ENCODE peak calls at places on chromosomes 13 and 19, in four cellular contexts. W, N, B and M are unnamed samples.

GRCh38 chr19:9018163-9018875 is 8.1 kb upstream of the MUC16 start:
- DNase-seq in B (no peak), W (peak), N (no peak), M (no peak)

GRCh38 chr19:35889370-35890112 is 10.8 kb downstream of the NFKBID start:
- DNase-seq in W (no peak), B (no peak), N (no peak), M (no peak)

GRCh38 chr19:44613295-44614168 is at the start of gene IGSF23:
- DNase-seq in B (no peak), W (no peak), N (no peak), M (no peak)

GRCh38 chr13:31827707-31828106 is 88.4 kb downstream of the RXFP2 start:
- DNase-seq in B (no peak), W (no peak), N (no peak), M (no peak)

GRCh38 chr19:18966304-18966703 is 25.3 kb upstream of the HOMER3 start:
- DNase-seq in B (no peak), W (no peak), N (no peak), M (no peak)

GRCh38 chr13:84661718-84662117 is 779.4 kb upstream of the SLITRK1 start:
- DNase-seq in W (no peak), N (no peak), B (no peak), M (no peak)

GRCh38 chr13:78680064-78680463 is 21.1 kb upstream of the OBI1 start:
- DNase-seq in W (no peak), B (no peak), N (no peak), M (no peak)

GRCh38 chr13:79423801-79424642 is 18.0 kb upstream of the RBM26 start:
- DNase-seq in B (no peak), N (no peak), W (peak), M (no peak)

GRCh38 chr19:38554676-38555141 is 63.0 kb downstream of the MAP4K1 start:
- DNase-seq in W (no peak), B (no peak), N (peak), M (no peak)

GRCh38 chr13:26531751-26532150 is 25.7 kb upstream of the WASF3 start:
- DNase-seq in B (no peak), N (no peak), W (no peak), M (no peak)

GRCh38 chr13:68627377-68627776 is 1397.2 kb upstream of the PCDH9 start:
- DNase-seq in B (no peak), N (no peak), W (no peak), M (no peak)

GRCh38 chr19:39409886-39410619 is 2.4 kb upstream of the PLEKHG2 start:
- DNase-seq in W (peak), N (no peak), B (no peak), M (peak)

GRCh38 chr13:40211586-40211968 is 454.9 kb downstream of the FOXO1 start:
- DNase-seq in N (no peak), W (no peak), B (no peak), M (no peak)

GRCh38 chr19:4639531-4640246 is 373 bp downstream of the TNFAIP8L1 start:
- DNase-seq in N (no peak), W (no peak), B (no peak), M (no peak)

GRCh38 chr19:47035127-47035494 is 13.3 kb downstream of the TMEM160 start:
- DNase-seq in N (no peak), B (no peak), W (no peak), M (no peak)

GRCh38 chr19:13849991-13850909 is 26.7 kb upstream of the NANOS3 start:
- DNase-seq in N (no peak), W (no peak), B (no peak), M (no peak)

GRCh38 chr13:99617474-99618255 is 116.4 kb downstream of the TM9SF2 start:
- DNase-seq in B (peak), W (peak), N (no peak), M (no peak)

GRCh38 chr13:34172048-34172447 is 354.1 kb downstream of the RFC3 start:
- DNase-seq in N (no peak), W (no peak), B (no peak), M (no peak)

GRCh38 chr13:75764251-75764650 is 128.1 kb downstream of the LMO7 start:
- DNase-seq in N (no peak), B (no peak), W (no peak), M (no peak)

GRCh38 chr19:6249296-6249695 is 30.5 kb downstream of the MLLT1 start:
- DNase-seq in N (no peak), B (no peak), W (no peak), M (no peak)

GRCh38 chr13:75196112-75196855 is 285.7 kb downstream of the TBC1D4 start:
- DNase-seq in N (no peak), W (no peak), B (no peak), M (no peak)

GRCh38 chr19:8244442-8244841 is 35.3 kb downstream of the CERS4 start:
- DNase-seq in B (no peak), W (no peak), N (no peak), M (no peak)

GRCh38 chr19:8609210-8610040 is 1.1 kb downstream of the ADAMTS10 start:
- DNase-seq in B (peak), N (no peak), W (peak), M (no peak)

GRCh38 chr13:72304121-72304745 is 423.2 kb downstream of the MZT1 start:
- DNase-seq in B (no peak), N (no peak), W (no peak), M (no peak)

GRCh38 chr13:63435668-63436275 is 2020.1 kb upstream of the PCDH20 start:
- DNase-seq in B (no peak), N (no peak), W (peak), M (no peak)

GRCh38 chr19:10325732-10326131 is 7.6 kb downstream of the RAVER1 start:
- DNase-seq in B (no peak), N (no peak), W (no peak), M (no peak)

GRCh38 chr13:47415048-47415447 is 518.2 kb upstream of the HTR2A start:
- DNase-seq in B (no peak), W (no peak), N (no peak), M (no peak)

GRCh38 chr19:33373701-33374405 is at the start of gene CEBPG:
- DNase-seq in N (no peak), B (peak), W (no peak), M (peak)

GRCh38 chr13:76925115-76925514 is 23.2 kb upstream of the ACOD1 start:
- DNase-seq in W (no peak), N (no peak), B (no peak), M (no peak)

GRCh38 chr19:37977992-37978391 is 71.0 kb downstream of the SIPA1L3 start:
- DNase-seq in W (no peak), N (no peak), B (no peak), M (no peak)

GRCh38 chr13:41605319-41606285 is 148.3 kb downstream of the RGCC start:
- DNase-seq in W (no peak), B (no peak), N (no peak), M (no peak)

GRCh38 chr13:24128962-24129361 is 31.6 kb upstream of the SPATA13 start:
- DNase-seq in B (no peak), W (no peak), N (no peak), M (no peak)

GRCh38 chr19:40331052-40331451 is 17.1 kb downstream of the C19orf47 start:
- DNase-seq in B (no peak), W (no peak), N (no peak), M (no peak)

GRCh38 chr19:57071414-57071813 is 48.4 kb upstream of the USP29 start:
- DNase-seq in B (no peak), N (no peak), W (no peak), M (no peak)
- H2AFZ ChIP-seq in B (no peak), N (no peak), W (no peak), M (no peak)

GRCh38 chr13:108212901-108213300 is 2.4 kb downstream of the LIG4 start:
- DNase-seq in N (no peak), B (no peak), W (no peak), M (peak)
- H2AFZ ChIP-seq in N (peak), B (no peak), W (no peak), M (no peak)

GRCh38 chr13:29977721-29978120 is 127.3 kb upstream of the UBL3 start:
- DNase-seq in W (no peak), B (no peak), N (no peak), M (no peak)
- H2AFZ ChIP-seq in W (no peak), B (no peak), N (no peak), M (no peak)

GRCh38 chr19:2665103-2665502 is 37.4 kb downstream of the GNG7 start:
- DNase-seq in W (no peak), N (no peak), B (no peak), M (no peak)

GRCh38 chr19:2659856-2660432 is 42.5 kb downstream of the GNG7 start:
- DNase-seq in B (no peak), N (no peak), W (no peak), M (no peak)

GRCh38 chr19:2666344-2666994 is 36.0 kb downstream of the GNG7 start:
- DNase-seq in B (no peak), W (no peak), N (no peak), M (no peak)

GRCh38 chr19:2661615-2662014 is 40.9 kb downstream of the GNG7 start:
- DNase-seq in B (no peak), N (no peak), W (peak), M (peak)

DNA sequence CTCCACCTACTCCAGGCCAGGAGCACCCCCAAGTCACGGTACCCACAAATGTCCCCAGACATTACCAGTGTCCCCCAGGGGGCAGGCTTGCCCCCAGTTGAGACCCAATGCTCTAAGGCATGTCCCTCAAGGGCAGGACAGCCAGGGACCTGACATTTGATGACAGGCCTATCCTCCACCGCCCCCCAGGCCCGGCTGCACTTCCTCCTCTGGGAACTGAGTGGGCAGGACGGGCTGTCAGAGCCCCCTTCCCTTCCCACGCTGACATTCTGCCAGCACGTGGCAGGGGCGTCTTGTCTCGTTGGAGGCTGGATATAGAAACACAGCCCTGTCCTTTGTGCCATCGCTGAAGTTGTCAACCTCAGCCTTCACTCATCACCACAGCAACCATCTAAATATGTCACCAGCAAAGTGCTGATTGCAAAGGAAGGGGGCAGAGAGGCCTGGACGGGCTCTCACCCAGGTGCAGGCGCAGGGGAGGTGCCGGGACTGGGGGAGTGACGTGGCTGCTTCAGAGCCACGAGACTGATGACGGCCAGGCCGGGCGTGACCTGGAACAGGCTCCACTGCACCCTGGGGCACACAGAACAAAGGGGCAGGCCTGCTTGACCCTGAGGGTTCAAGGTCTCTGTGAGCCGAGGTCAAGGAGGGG is 38.4 kb downstream of the GNG7 start:
- DNase-seq in B (no peak), N (no peak), W (no peak), M (no peak)
- H2AFZ ChIP-seq in B (no peak), N (peak), W (no peak), M (no peak)

DNA sequence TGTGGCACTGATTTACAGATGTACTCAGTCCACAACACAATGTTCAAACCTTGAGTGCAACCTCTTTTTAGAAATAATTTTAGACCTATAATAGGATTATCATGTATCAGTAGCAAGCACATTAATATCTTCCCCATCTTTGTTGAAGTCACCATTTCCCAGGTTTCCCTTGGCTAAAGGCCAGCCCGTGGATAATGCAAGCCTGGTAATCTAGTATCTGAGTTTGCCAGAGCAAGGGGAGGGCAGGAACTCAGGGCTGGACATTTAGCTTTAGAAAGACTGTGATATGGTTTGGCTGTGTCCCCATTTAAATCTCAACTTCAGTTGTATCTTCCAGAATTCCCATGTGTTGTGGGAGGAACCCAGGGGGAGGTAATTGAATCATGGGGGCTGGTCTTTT is 37.9 kb downstream of the SLC6A16 start:
- DNase-seq in W (no peak), N (no peak), B (no peak), M (no peak)
- H2AFZ ChIP-seq in W (no peak), N (no peak), B (no peak), M (no peak)

GRCh38 chr19:17304386-17305047 is 1.2 kb upstream of the MRPL34 start:
- DNase-seq in B (no peak), N (no peak), W (no peak), M (no peak)

GRCh38 chr19:17303167-17303939 is at the start of gene ABHD8:
- DNase-seq in W (peak), N (peak), B (peak), M (peak)

GRCh38 chr19:17300992-17301585 is 2.1 kb downstream of the ABHD8 start:
- DNase-seq in W (no peak), N (no peak), B (no peak), M (no peak)

GRCh38 chr19:17303940-17304267 is 679 bp upstream of the ABHD8 start:
- DNase-seq in B (no peak), N (no peak), W (no peak), M (no peak)

DNA sequence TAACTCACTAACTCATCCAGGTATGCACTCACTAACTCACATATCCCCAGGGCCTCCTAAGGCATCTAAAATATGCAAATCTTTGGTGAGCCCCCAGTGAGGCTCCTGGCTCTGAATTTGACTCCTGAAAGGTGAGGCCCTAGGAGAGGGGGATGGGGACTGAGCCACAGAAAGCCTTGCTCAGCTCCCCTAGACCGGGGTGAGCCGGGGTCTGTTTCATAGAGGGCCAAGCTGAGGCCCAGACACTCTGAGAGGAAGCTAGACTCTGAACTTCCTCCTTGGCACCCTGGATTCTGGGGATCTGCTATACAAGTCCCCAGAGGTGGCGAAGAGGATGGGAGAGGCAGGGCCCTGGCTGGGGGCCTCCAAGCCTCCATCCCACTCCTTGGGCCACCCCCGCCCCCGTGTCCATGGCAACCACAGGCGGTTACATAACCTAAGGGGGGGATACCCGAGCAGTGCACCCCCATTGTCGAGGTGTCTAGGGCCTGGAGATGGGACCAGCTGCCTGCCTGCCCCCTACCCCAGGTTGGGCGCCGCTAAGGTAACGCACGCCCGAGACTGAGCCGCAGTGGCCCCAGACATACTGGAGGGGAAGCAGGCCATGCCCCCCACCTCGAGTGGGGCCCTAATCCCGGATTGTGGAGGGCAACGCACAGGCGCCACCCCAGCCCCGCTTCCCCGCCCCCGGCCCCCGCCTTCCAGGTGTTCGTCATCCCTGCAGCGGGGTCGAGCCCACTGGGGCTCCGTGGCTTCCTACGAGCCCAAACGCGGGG is 646 bp downstream of the ABHD8 start:
- DNase-seq in W (no peak), B (no peak), N (no peak), M (no peak)
- H2AFZ ChIP-seq in W (no peak), B (peak), N (peak), M (no peak)

GRCh38 chr13:42753697-42754096 is 27.7 kb upstream of the FAM216B start:
- DNase-seq in W (no peak), B (no peak), N (no peak), M (no peak)
- H2AFZ ChIP-seq in W (no peak), B (no peak), N (no peak), M (no peak)

GRCh38 chr19:54136086-54136863 is 1.3 kb upstream of the CNOT3 start:
- DNase-seq in W (no peak), B (no peak), N (no peak), M (no peak)
- H2AFZ ChIP-seq in W (peak), B (peak), N (peak), M (peak)

GRCh38 chr19:1224047-1224825 is 13.6 kb downstream of the CBARP start:
- DNase-seq in W (no peak), N (no peak), B (no peak), M (no peak)
- H2AFZ ChIP-seq in W (no peak), N (no peak), B (no peak), M (no peak)